ENCODE peak calls at places on chromosome 12, in seven cellular contexts. T, J, R, K, Y, N and E are unnamed samples.

GRCh38 chr12:130967631-130968030 is 13.9 kb downstream of the ADGRD1 start:
- DNase-seq in T (no peak), N (no peak), R (no peak), K (no peak), Y (no peak), J (no peak), E (no peak)

GRCh38 chr12:12800406-12801180 is 12.6 kb upstream of the DDX47 start:
- DNase-seq in Y (peak), R (peak), K (no peak), J (no peak), N (peak), T (no peak), E (no peak)

GRCh38 chr12:95244350-95244749 is 26.7 kb downstream of the VEZT start:
- DNase-seq in N (no peak), J (no peak), Y (no peak), T (no peak), K (no peak), R (no peak), E (no peak)

GRCh38 chr12:75660107-75660530 is 148.7 kb upstream of the KRR1 start:
- DNase-seq in K (no peak), J (peak), Y (no peak), N (peak), R (no peak), T (no peak), E (no peak)

GRCh38 chr12:32533971-32534590 is 134.7 kb downstream of the FGD4 start:
- DNase-seq in R (peak), K (no peak), J (peak), Y (peak), N (peak), T (peak), E (peak)

GRCh38 chr12:116727902-116728301 is 10.0 kb downstream of the SPRING1 start:
- DNase-seq in Y (no peak), J (no peak), K (no peak), T (no peak), N (no peak), R (no peak), E (no peak)

GRCh38 chr12:29782821-29783772 is 645 bp downstream of the TMTC1 start:
- DNase-seq in J (peak), K (no peak), R (peak), T (peak), N (peak), Y (no peak), E (peak)

GRCh38 chr12:124556896-124557501 is 10.4 kb downstream of the NCOR2 start:
- DNase-seq in R (no peak), J (no peak), K (peak), Y (no peak), T (peak), N (peak), E (no peak)

GRCh38 chr12:52337054-52337453 is 15.9 kb upstream of the KRT83 start:
- DNase-seq in N (no peak), T (peak), R (peak), Y (no peak), K (no peak), J (no peak), E (no peak)

GRCh38 chr12:124389537-124390441 is 94.9 kb downstream of the RFLNA start:
- DNase-seq in R (no peak), J (peak), K (no peak), T (no peak), N (no peak), Y (no peak), E (no peak)

GRCh38 chr12:75722714-75723200 is 211.3 kb upstream of the KRR1 start:
- DNase-seq in T (peak), Y (peak), R (peak), K (peak), N (peak), J (peak), E (peak)

GRCh38 chr12:113582521-113583218 is 111.0 kb upstream of the LHX5 start:
- DNase-seq in Y (no peak), N (no peak), R (peak), K (no peak), J (peak), T (peak), E (no peak)

GRCh38 chr12:5022465-5023061 is 21.1 kb upstream of the KCNA5 start:
- DNase-seq in Y (peak), K (peak), N (peak), J (peak), R (peak), T (peak), E (peak)

GRCh38 chr12:113174461-113175384 is 10.6 kb downstream of the DDX54 start:
- DNase-seq in K (peak), R (peak), J (peak), Y (peak), N (peak), T (peak), E (peak)

GRCh38 chr12:6927999-6928702 is 392 bp downstream of the ATN1 start:
- DNase-seq in R (no peak), N (no peak), Y (no peak), J (no peak), T (peak), K (no peak), E (peak)

GRCh38 chr12:28937196-28937595 is 211.9 kb upstream of the FAR2 start:
- DNase-seq in N (peak), K (no peak), T (no peak), Y (no peak), R (peak), J (peak), E (no peak)

GRCh38 chr12:94427520-94428381 is 31.9 kb downstream of the CEP83 start:
- DNase-seq in J (peak), T (peak), K (peak), N (peak), Y (no peak), R (peak), E (no peak)

GRCh38 chr12:47903927-47904646 is 707 bp downstream of the VDR start:
- DNase-seq in Y (peak), R (peak), J (peak), T (peak), N (peak), K (no peak), E (no peak)

GRCh38 chr12:43637116-43637515 is 85.1 kb upstream of the ADAMTS20 start:
- DNase-seq in T (no peak), Y (no peak), J (no peak), K (no peak), R (no peak), N (no peak), E (no peak)